ENCODE peak calls at places on chromosome 15, in four cellular contexts. R, Z, I and E are unnamed samples.

GRCh38 chr15:89640245-89640644 is 15.0 kb downstream of the KIF7 start:
- DNase-seq in R (no peak), Z (no peak), I (no peak), E (no peak)

GRCh38 chr15:90829942-90830440 is 38.4 kb upstream of the FURIN start:
- DNase-seq in R (no peak), Z (no peak), I (peak), E (peak)

GRCh38 chr15:29208352-29208751 is 61.3 kb downstream of the NSMCE3 start:
- DNase-seq in R (no peak), Z (no peak), I (no peak), E (no peak)

GRCh38 chr15:77759896-77760592 is 127.3 kb upstream of the LINGO1 start:
- DNase-seq in R (peak), Z (no peak), I (no peak), E (no peak)

GRCh38 chr15:90241343-90242192 is 7.6 kb downstream of the GDPGP1 start:
- DNase-seq in R (no peak), Z (no peak), I (no peak), E (no peak)

GRCh38 chr15:34837246-34838016 is 42.1 kb upstream of the ACTC1 start:
- DNase-seq in R (peak), Z (no peak), I (no peak), E (peak)

GRCh38 chr15:80673561-80674244 is 21.4 kb upstream of the ABHD17C start:
- DNase-seq in R (no peak), Z (no peak), I (no peak), E (no peak)

GRCh38 chr15:69299451-69300128 is 878 bp downstream of the PAQR5 start:
- DNase-seq in R (no peak), Z (no peak), I (no peak), E (no peak)

GRCh38 chr15:41115088-41115651 is 910 bp downstream of the INO80 start:
- DNase-seq in R (peak), Z (no peak), I (no peak), E (peak)

GRCh38 chr15:76274226-76274625 is 37.0 kb downstream of the ETFA start:
- DNase-seq in R (peak), Z (no peak), I (no peak), E (no peak)

GRCh38 chr15:52252781-52253180 is 42.8 kb downstream of the MYO5C start:
- DNase-seq in R (peak), Z (no peak), I (no peak), E (peak)

GRCh38 chr15:39242345-39242744 is 338.5 kb upstream of the THBS1 start:
- DNase-seq in R (peak), Z (no peak), I (no peak), E (peak)

GRCh38 chr15:83053151-83053550 is 13.9 kb downstream of the BTBD1 start:
- DNase-seq in R (peak), Z (no peak), I (no peak), E (peak)

GRCh38 chr15:92077353-92078080 is 224.0 kb downstream of the SLCO3A1 start:
- DNase-seq in R (peak), Z (peak), I (peak), E (peak)

GRCh38 chr15:35705885-35706590 is 160.1 kb upstream of the DPH6 start:
- DNase-seq in R (peak), Z (no peak), I (no peak), E (peak)

GRCh38 chr15:92819312-92820232 is 80.6 kb upstream of the CHD2 start:
- DNase-seq in R (peak), Z (no peak), I (no peak), E (peak)

GRCh38 chr15:48031973-48032372 is 88.8 kb upstream of the SLC24A5 start:
- DNase-seq in R (no peak), Z (no peak), I (no peak), E (no peak)

GRCh38 chr15:68420186-68420684 is 11.7 kb downstream of the ITGA11 start:
- DNase-seq in R (peak), Z (peak), I (peak), E (no peak)

GRCh38 chr15:67531379-67532059 is 10.6 kb downstream of the C15orf61 start:
- DNase-seq in R (no peak), Z (no peak), I (no peak), E (no peak)

GRCh38 chr15:65312400-65312916 is 8.0 kb downstream of the RNU5B-1 start:
- DNase-seq in R (no peak), Z (no peak), I (no peak), E (peak)

GRCh38 chr15:74274485-74275038 is 38.4 kb downstream of the CCDC33 start:
- DNase-seq in R (no peak), Z (no peak), I (no peak), E (no peak)

GRCh38 chr15:50353999-50354837 is 780 bp downstream of the GABPB1 start:
- DNase-seq in R (peak), Z (peak), I (peak), E (peak)

GRCh38 chr15:70026991-70027390 is 70.7 kb downstream of the TLE3 start:
- DNase-seq in R (no peak), Z (no peak), I (no peak), E (no peak)

GRCh38 chr15:98745650-98746374 is 97.5 kb downstream of the IGF1R start:
- DNase-seq in R (peak), Z (no peak), I (no peak), E (peak)